ENCODE peak calls at places on chromosomes 5 and 9, in four cellular contexts. Y is activated naive CD4-positive, alpha-beta T cell treated with anti-CD3 and anti-CD28 coated beads, Interleukin-2, amount 10 ng/mL, durations not matched to agents 7 days and 5 days; I is stimulated activated CD4-positive, alpha-beta T cell treated with anti-CD3 and anti-CD28 coated beads, Interleukin-4, amount 100 ng/mL, for 4 hours; W is suprapubic skin. V is an unnamed sample.

GRCh38 chr5:128163991-128164390 is 80.4 kb downstream of the SLC12A2 start:
- DNase-seq in Y (no peak), I (no peak), W (no peak), V (no peak)

GRCh38 chr5:96876292-96876850 is at the start of gene ERAP2:
- DNase-seq in Y (no peak), I (no peak), W (no peak), V (peak)

GRCh38 chr5:135341021-135341666 is 57.9 kb downstream of the MACROH2A1 start:
- DNase-seq in Y (no peak), I (no peak), W (peak), V (peak)

GRCh38 chr5:113118298-113118697 is 141.7 kb downstream of the DCP2 start:
- DNase-seq in Y (no peak), I (no peak), W (no peak), V (no peak)

GRCh38 chr5:81095835-81096234 is 135.7 kb downstream of the RASGRF2 start:
- DNase-seq in Y (no peak), I (no peak), W (no peak), V (no peak)

GRCh38 chr9:115668506-115668905 is 485.1 kb upstream of the PAPPA start:
- DNase-seq in Y (no peak), I (no peak), W (no peak), V (no peak)

GRCh38 chr5:113807384-113808053 is 294.0 kb downstream of the YTHDC2 start:
- DNase-seq in Y (no peak), I (no peak), W (no peak), V (peak)

GRCh38 chr5:79235222-79235577 is 731 bp upstream of the JMY start:
- DNase-seq in Y (no peak), I (no peak), W (no peak), V (no peak)

GRCh38 chr5:119344231-119344630 is 11.6 kb upstream of the TNFAIP8 start:
- DNase-seq in Y (no peak), I (no peak), W (no peak), V (no peak)

GRCh38 chr5:56329652-56330051 is 96.5 kb upstream of the ANKRD55 start:
- DNase-seq in Y (no peak), I (no peak), W (no peak), V (no peak)

GRCh38 chr5:143682788-143683419 is 129.1 kb upstream of the HMHB1 start:
- DNase-seq in Y (no peak), I (no peak), W (no peak), V (no peak)

GRCh38 chr9:89473762-89474469 is 24.0 kb downstream of the SEMA4D start:
- DNase-seq in Y (no peak), I (no peak), W (no peak), V (no peak)

GRCh38 chr9:113564804-113565237 is 101.3 kb downstream of the RGS3 start:
- DNase-seq in Y (peak), I (no peak), W (peak), V (peak)

GRCh38 chr5:67211926-67212325 is 15.3 kb upstream of the CD180 start:
- DNase-seq in Y (no peak), I (no peak), W (no peak), V (no peak)

GRCh38 chr5:45038366-45038987 is 229.7 kb downstream of the MRPS30 start:
- DNase-seq in Y (no peak), I (no peak), W (no peak), V (no peak)

GRCh38 chr9:138022121-138022741 is 144.6 kb downstream of the CACNA1B start:
- DNase-seq in Y (peak), I (no peak), W (no peak), V (no peak)

V was measured in colonic mucosa.